ENCODE peak calls at places on chromosome 20, in eight cellular contexts. F, J, V, W, L, N, O and P are unnamed samples.

GRCh38 chr20:1402149-1402548 is 9.3 kb upstream of the FKBP1A start:
- DNase-seq in F (no peak), J (peak), V (peak), W (no peak), L (no peak), N (no peak), O (no peak), P (no peak)

GRCh38 chr20:61434361-61434781 is 182.3 kb downstream of the CDH4 start:
- DNase-seq in F (no peak), J (peak), V (peak), W (no peak), L (no peak), N (no peak), O (no peak), P (no peak)

GRCh38 chr20:62549029-62549428 is 73.2 kb upstream of the GATA5 start:
- DNase-seq in F (no peak), J (no peak), V (no peak), W (no peak), L (no peak), N (no peak), O (no peak), P (no peak)

GRCh38 chr20:61937963-61938838 is 127.5 kb downstream of the TAF4 start:
- DNase-seq in F (no peak), J (no peak), V (no peak), W (no peak), L (no peak), N (no peak), O (no peak), P (no peak)

GRCh38 chr20:13041574-13042457 is 33.0 kb downstream of the SPTLC3 start:
- DNase-seq in F (no peak), J (peak), V (no peak), W (no peak), L (no peak), N (no peak), O (no peak), P (no peak)

GRCh38 chr20:23655551-23656211 is 17.9 kb upstream of the CST3 start:
- DNase-seq in F (no peak), J (no peak), V (peak), W (peak), L (no peak), N (no peak), O (no peak), P (no peak)

GRCh38 chr20:8021541-8022269 is 2.1 kb upstream of the TMX4 start:
- DNase-seq in F (no peak), J (no peak), V (no peak), W (no peak), L (no peak), N (no peak), O (no peak), P (peak)

GRCh38 chr20:53872561-53873248 is 197.7 kb downstream of the BCAS1 start:
- DNase-seq in F (no peak), J (peak), V (peak), W (no peak), L (no peak), N (no peak), O (no peak), P (no peak)

GRCh38 chr20:25177890-25178321 is 17.6 kb upstream of the ENTPD6 start:
- DNase-seq in F (no peak), J (no peak), V (no peak), W (no peak), L (no peak), N (no peak), O (no peak), P (no peak)

GRCh38 chr20:44309763-44310663 is 989 bp downstream of the FITM2 start:
- DNase-seq in F (no peak), J (peak), V (peak), W (peak), L (no peak), N (no peak), O (peak), P (no peak)

GRCh38 chr20:63718996-63719395 is 11.2 kb downstream of the ZGPAT start:
- DNase-seq in F (no peak), J (no peak), V (no peak), W (no peak), L (no peak), N (no peak), O (no peak), P (no peak)

GRCh38 chr20:12949429-12949980 is 59.3 kb upstream of the SPTLC3 start:
- DNase-seq in F (no peak), J (peak), V (no peak), W (no peak), L (no peak), N (no peak), O (no peak), P (no peak)

GRCh38 chr20:35318502-35319157 is 26.4 kb upstream of the FAM83C start:
- DNase-seq in F (no peak), J (peak), V (peak), W (no peak), L (no peak), N (no peak), O (no peak), P (no peak)

GRCh38 chr20:62741701-62742491 is 33.3 kb downstream of the NTSR1 start:
- DNase-seq in F (no peak), J (no peak), V (no peak), W (peak), L (no peak), N (no peak), O (no peak), P (no peak)

GRCh38 chr20:50085481-50086365 is 27.2 kb downstream of the UBE2V1 start:
- DNase-seq in F (peak), J (peak), V (peak), W (no peak), L (peak), N (no peak), O (peak), P (peak)

GRCh38 chr20:15942130-15942529 is 631.1 kb downstream of the KIF16B start:
- DNase-seq in F (no peak), J (no peak), V (peak), W (no peak), L (no peak), N (no peak), O (no peak), P (no peak)

GRCh38 chr20:32155017-32155965 is 45.8 kb downstream of the TM9SF4 start:
- DNase-seq in F (peak), J (peak), V (peak), W (peak), L (peak), N (peak), O (peak), P (peak)

GRCh38 chr20:22430154-22430745 is 154.1 kb downstream of the FOXA2 start:
- DNase-seq in F (no peak), J (no peak), V (no peak), W (no peak), L (no peak), N (no peak), O (peak), P (no peak)

GRCh38 chr20:973785-974194 is 28.3 kb downstream of the RSPO4 start:
- DNase-seq in F (peak), J (peak), V (peak), W (no peak), L (peak), N (no peak), O (peak), P (no peak)

GRCh38 chr20:16942702-16943101 is 194.5 kb downstream of the OTOR start:
- DNase-seq in F (no peak), J (peak), V (peak), W (no peak), L (no peak), N (no peak), O (no peak), P (no peak)

GRCh38 chr20:46122071-46122470 is 4.0 kb downstream of the CD40 start:
- DNase-seq in F (no peak), J (peak), V (peak), W (no peak), L (no peak), N (no peak), O (no peak), P (no peak)

GRCh38 chr20:49915118-49915379 is 280 bp downstream of the SPATA2 start:
- DNase-seq in F (no peak), J (no peak), V (no peak), W (peak), L (no peak), N (no peak), O (no peak), P (no peak)

GRCh38 chr20:60097285-60097684 is 139.1 kb downstream of the CDH26 start:
- DNase-seq in F (no peak), J (no peak), V (no peak), W (no peak), L (no peak), N (no peak), O (no peak), P (no peak)

DNA sequence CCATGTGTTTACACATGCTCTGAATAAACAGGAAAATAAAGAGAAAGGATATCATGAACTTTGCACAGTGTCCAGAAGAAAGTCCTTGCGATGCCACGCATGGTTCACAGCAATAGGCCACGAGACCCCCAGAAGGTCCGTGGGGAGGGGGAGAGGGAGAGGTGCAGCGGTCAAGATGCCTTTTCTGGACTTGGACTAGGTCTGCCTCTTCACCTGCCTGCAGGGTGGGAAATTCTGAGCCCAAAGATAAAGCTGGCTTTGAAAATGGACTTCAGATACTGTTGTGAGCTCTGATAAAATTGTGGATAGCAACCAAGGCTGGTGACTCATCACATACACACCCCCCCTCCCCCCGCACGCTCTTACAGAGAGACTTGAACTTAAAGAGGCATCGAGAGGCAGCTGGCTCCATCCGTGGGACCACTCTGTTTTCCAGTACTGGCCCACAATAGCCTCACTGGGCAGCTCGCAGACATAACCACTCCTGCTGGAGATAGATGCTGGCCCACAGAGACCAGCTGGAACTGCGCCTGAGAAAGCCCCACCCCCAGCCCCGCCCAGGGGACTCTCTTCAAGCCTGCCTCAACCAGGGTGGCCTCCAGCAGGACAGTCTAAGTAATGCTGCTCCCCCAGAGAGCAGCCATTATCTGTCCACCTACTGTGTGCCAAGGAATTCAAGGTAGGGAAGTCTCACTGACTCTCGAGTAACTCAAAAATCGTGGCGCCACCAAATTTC is 21.2 kb upstream of the NFATC2 start:
- DNase-seq in F (no peak), J (peak), V (peak), W (peak), L (peak), N (peak), O (peak), P (peak)
- TF ChIP-seq CTCF in F (no peak), J (no peak), V (peak), W (no peak), L (peak), N (no peak), O (no peak), P (no peak)

DNA sequence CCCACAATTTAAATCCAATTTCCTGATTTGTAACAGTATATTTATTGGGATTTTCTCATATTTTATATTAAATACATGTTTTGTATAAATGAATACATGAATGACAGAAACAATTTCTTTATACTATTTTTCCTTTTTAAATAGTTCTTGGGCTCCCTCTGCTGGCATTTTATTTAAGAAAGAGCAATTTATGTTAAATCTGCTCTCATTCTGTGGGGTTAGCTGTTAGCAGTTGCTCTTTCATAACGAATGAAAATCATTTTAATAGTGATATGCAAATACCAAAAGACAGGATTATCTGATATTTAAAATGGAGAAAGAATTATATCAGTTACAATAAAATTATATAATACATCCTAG is 118.3 kb downstream of the RALGAPA2 start:
- DNase-seq in F (no peak), J (peak), V (peak), W (no peak), L (peak), N (no peak), O (peak), P (no peak)
- TF ChIP-seq CTCF in F (no peak), J (no peak), V (no peak), W (no peak), L (peak), N (no peak), O (no peak), P (peak)

GRCh38 chr20:40811004-40811403 is 122.0 kb upstream of the MAFB start:
- DNase-seq in F (no peak), J (no peak), V (no peak), W (no peak), L (no peak), N (no peak), O (no peak), P (no peak)

GRCh38 chr20:40810336-40810735 is 121.3 kb upstream of the MAFB start:
- DNase-seq in F (no peak), J (no peak), V (no peak), W (no peak), L (no peak), N (no peak), O (no peak), P (no peak)

GRCh38 chr20:40813213-40813510 is 124.1 kb upstream of the MAFB start:
- DNase-seq in F (no peak), J (no peak), V (no peak), W (no peak), L (no peak), N (no peak), O (no peak), P (no peak)

GRCh38 chr20:40812415-40813212 is 123.6 kb upstream of the MAFB start:
- DNase-seq in F (no peak), J (no peak), V (no peak), W (no peak), L (no peak), N (no peak), O (no peak), P (no peak)

DNA sequence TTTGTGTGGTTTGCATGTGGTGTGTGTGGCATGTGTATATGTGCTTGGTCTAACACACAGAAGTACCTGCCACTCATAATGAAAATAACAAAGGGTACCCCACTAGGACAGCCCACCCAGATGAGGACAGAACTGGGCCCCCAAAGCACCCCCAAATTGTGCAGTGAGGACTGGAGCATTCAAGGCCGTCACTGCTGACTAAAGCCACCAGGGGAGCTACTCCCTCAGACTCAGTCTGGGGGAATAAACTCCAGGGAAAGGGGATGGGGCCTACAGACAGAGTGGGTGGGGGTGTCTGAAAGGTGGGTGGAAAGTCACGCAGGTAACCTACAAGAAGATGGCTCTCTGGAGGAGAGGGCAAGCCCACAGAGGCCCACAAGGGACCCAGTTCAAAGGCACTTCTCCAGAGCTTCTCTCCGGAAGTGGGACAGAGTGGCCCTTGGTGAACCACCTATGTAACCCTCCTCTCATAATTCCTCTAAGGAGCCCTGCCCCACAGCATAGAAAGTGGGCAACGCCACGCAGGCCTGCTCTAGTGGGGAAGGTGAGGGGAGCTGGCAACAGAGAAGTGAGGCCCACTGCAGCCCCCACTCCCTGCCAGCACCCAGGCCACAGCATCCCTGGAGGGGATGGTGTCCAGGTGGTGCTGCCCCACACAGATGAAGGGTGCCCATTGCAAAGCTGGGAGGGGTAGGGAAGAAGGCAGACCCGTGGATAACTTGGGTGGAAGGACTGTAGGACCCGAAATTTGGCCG is 122.8 kb upstream of the MAFB start:
- DNase-seq in F (no peak), J (no peak), V (no peak), W (no peak), L (peak), N (no peak), O (peak), P (no peak)
- TF ChIP-seq CTCF in F (no peak), J (no peak), V (peak), W (no peak), L (peak), N (no peak), O (peak), P (peak)

DNA sequence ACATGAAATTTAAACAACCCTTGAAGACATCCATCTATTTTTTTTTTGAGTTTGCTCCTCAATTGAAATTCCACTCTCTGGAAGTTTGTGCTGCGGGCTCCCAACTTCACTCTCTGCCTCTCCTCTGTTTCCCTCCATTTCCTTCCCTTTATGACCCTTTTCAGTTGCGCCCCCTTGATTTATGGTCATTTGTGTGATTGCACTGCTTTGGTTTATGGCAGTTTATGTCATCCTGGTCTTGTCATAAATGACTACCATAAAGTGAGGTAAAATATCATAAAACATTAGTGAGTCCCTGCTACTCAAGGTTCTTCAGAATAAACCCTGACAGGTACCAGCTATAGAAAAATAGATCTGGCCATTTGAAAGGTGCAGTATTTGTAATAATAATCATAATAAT is 348.3 kb upstream of the ZFP64 start:
- DNase-seq in F (no peak), J (no peak), V (no peak), W (no peak), L (no peak), N (no peak), O (peak), P (no peak)
- TF ChIP-seq CTCF in F (no peak), J (no peak), V (no peak), W (no peak), L (no peak), N (no peak), O (peak), P (peak)

GRCh38 chr20:37903317-37904007 is 535 bp downstream of the VSTM2L start:
- DNase-seq in F (peak), J (no peak), V (no peak), W (no peak), L (peak), N (no peak), O (peak), P (no peak)
- TF ChIP-seq CTCF in F (peak), J (peak), V (peak), W (no peak), L (peak), N (no peak), O (peak), P (no peak)

GRCh38 chr20:58246346-58246745 is 17.9 kb upstream of the ANKRD60 start:
- DNase-seq in F (no peak), J (peak), V (peak), W (no peak), L (no peak), N (no peak), O (peak), P (peak)
- TF ChIP-seq CTCF in F (no peak), J (no peak), V (peak), W (no peak), L (peak), N (no peak), O (peak), P (peak)

GRCh38 chr20:59044295-59044694 is 1.7 kb upstream of the PRELID3B start:
- DNase-seq in F (no peak), J (no peak), V (no peak), W (no peak), L (no peak), N (no peak), O (no peak), P (no peak)
- TF ChIP-seq CTCF in F (no peak), J (no peak), V (no peak), W (no peak), L (no peak), N (no peak), O (no peak), P (no peak)